ENCODE peak calls at places on chromosomes 12 and 14, in seven cellular contexts. One of them, this sample, is unnamed.

GRCh38 chr12:26821212-26821701 is 11.7 kb downstream of the ITPR2 start:
- DNase-seq in HCT116: no peak
- DNase-seq in GM18507: no peak
- DNase-seq in NCI-H1092: no peak
- DNase-seq in putamen: no peak
- DNase-seq in A549: no peak
- DNase-seq in astrocyte of the cerebellum: peak
- DNase-seq in this sample: no peak

GRCh38 chr12:92094751-92095161 is 50.9 kb downstream of the BTG1 start:
- DNase-seq in HCT116: no peak
- DNase-seq in GM18507: no peak
- DNase-seq in NCI-H1092: no peak
- DNase-seq in putamen: no peak
- DNase-seq in A549: no peak
- DNase-seq in astrocyte of the cerebellum: no peak
- DNase-seq in this sample: no peak

GRCh38 chr14:62143235-62143634 is 381.0 kb downstream of the SNAPC1 start:
- DNase-seq in HCT116: no peak
- DNase-seq in GM18507: no peak
- DNase-seq in NCI-H1092: no peak
- DNase-seq in putamen: no peak
- DNase-seq in A549: no peak
- DNase-seq in astrocyte of the cerebellum: peak
- DNase-seq in this sample: no peak

GRCh38 chr12:862303-862911 is 87.1 kb downstream of the RAD52 start:
- DNase-seq in HCT116: no peak
- DNase-seq in GM18507: no peak
- DNase-seq in NCI-H1092: no peak
- DNase-seq in putamen: no peak
- DNase-seq in A549: no peak
- DNase-seq in astrocyte of the cerebellum: no peak
- DNase-seq in this sample: no peak

GRCh38 chr12:51132693-51133092 is 40.2 kb downstream of the TFCP2 start:
- DNase-seq in HCT116: no peak
- DNase-seq in GM18507: no peak
- DNase-seq in NCI-H1092: no peak
- DNase-seq in putamen: no peak
- DNase-seq in A549: no peak
- DNase-seq in astrocyte of the cerebellum: no peak
- DNase-seq in this sample: no peak

GRCh38 chr12:116853507-116853906 is 27.7 kb downstream of the HRK start:
- DNase-seq in HCT116: no peak
- DNase-seq in GM18507: no peak
- DNase-seq in NCI-H1092: no peak
- DNase-seq in putamen: no peak
- DNase-seq in A549: no peak
- DNase-seq in astrocyte of the cerebellum: no peak
- DNase-seq in this sample: no peak

GRCh38 chr14:22003471-22003870 is 329.9 kb upstream of the OR4E1 start:
- DNase-seq in HCT116: no peak
- DNase-seq in GM18507: no peak
- DNase-seq in NCI-H1092: no peak
- DNase-seq in putamen: no peak
- DNase-seq in A549: no peak
- DNase-seq in astrocyte of the cerebellum: no peak
- DNase-seq in this sample: no peak

GRCh38 chr12:74440469-74440868 is 97.2 kb upstream of the ATXN7L3B start:
- DNase-seq in HCT116: no peak
- DNase-seq in GM18507: no peak
- DNase-seq in NCI-H1092: no peak
- DNase-seq in putamen: no peak
- DNase-seq in A549: no peak
- DNase-seq in astrocyte of the cerebellum: no peak
- DNase-seq in this sample: no peak

GRCh38 chr12:1457901-1458300 is 136.5 kb downstream of the FBXL14 start:
- DNase-seq in HCT116: no peak
- DNase-seq in GM18507: no peak
- DNase-seq in NCI-H1092: no peak
- DNase-seq in putamen: no peak
- DNase-seq in A549: no peak
- DNase-seq in astrocyte of the cerebellum: peak
- DNase-seq in this sample: no peak

GRCh38 chr12:108371801-108372344 is 32.8 kb upstream of the CMKLR1 start:
- DNase-seq in HCT116: no peak
- DNase-seq in GM18507: no peak
- DNase-seq in NCI-H1092: no peak
- DNase-seq in putamen: no peak
- DNase-seq in A549: no peak
- DNase-seq in astrocyte of the cerebellum: peak
- DNase-seq in this sample: no peak

GRCh38 chr12:112848972-112849371 is 57.4 kb downstream of the RPH3A start:
- DNase-seq in HCT116: no peak
- DNase-seq in GM18507: no peak
- DNase-seq in NCI-H1092: peak
- DNase-seq in putamen: no peak
- DNase-seq in A549: no peak
- DNase-seq in astrocyte of the cerebellum: no peak
- DNase-seq in this sample: no peak

GRCh38 chr14:97138801-97139200 is 341.6 kb downstream of the VRK1 start:
- DNase-seq in HCT116: peak
- DNase-seq in GM18507: no peak
- DNase-seq in NCI-H1092: no peak
- DNase-seq in putamen: no peak
- DNase-seq in A549: no peak
- DNase-seq in astrocyte of the cerebellum: no peak
- DNase-seq in this sample: no peak

GRCh38 chr14:99240512-99241313 is 31.3 kb downstream of the BCL11B start:
- DNase-seq in HCT116: no peak
- DNase-seq in GM18507: no peak
- DNase-seq in NCI-H1092: no peak
- DNase-seq in putamen: no peak
- DNase-seq in A549: no peak
- DNase-seq in astrocyte of the cerebellum: no peak
- DNase-seq in this sample: no peak

GRCh38 chr14:95489163-95489887 is 27.1 kb downstream of the SYNE3 start:
- DNase-seq in HCT116: no peak
- DNase-seq in GM18507: no peak
- DNase-seq in NCI-H1092: no peak
- DNase-seq in putamen: no peak
- DNase-seq in A549: no peak
- DNase-seq in astrocyte of the cerebellum: no peak
- DNase-seq in this sample: no peak

This sample was measured in LoVo.